ENCODE peak calls at places on chromosome 3, in nine cellular contexts. H is ovary, I is heart left ventricle, K is colonic mucosa, A is choroid plexus epithelial cell, O is cardiac fibroblast, C is dorsolateral prefrontal cortex, M is mucosa of descending colon, Y is AG04450. E is an unnamed sample.

GRCh38 chr3:100969557-100969916 is 23.7 kb downstream of the ABI3BP start:
- DNase-seq in H (no peak), I (no peak), K (no peak), A (no peak), O (no peak), C (no peak), M (no peak), Y (no peak), E (no peak)

GRCh38 chr3:169227911-169228310 is 435.6 kb downstream of the MECOM start:
- DNase-seq in H (no peak), I (no peak), K (no peak), A (no peak), O (peak), C (no peak), M (no peak), Y (no peak), E (no peak)

GRCh38 chr3:158702815-158703481 is 29.3 kb downstream of the RARRES1 start:
- DNase-seq in H (no peak), I (no peak), K (no peak), A (peak), O (peak), C (no peak), M (no peak), Y (no peak), E (no peak)

GRCh38 chr3:70120360-70120966 is 120.9 kb downstream of the SAMMSON start:
- DNase-seq in H (no peak), I (peak), K (peak), A (peak), O (peak), C (peak), M (no peak), Y (peak), E (no peak)

GRCh38 chr3:38590521-38590920 is 59.0 kb downstream of the SCN5A start:
- DNase-seq in H (no peak), I (peak), K (no peak), A (no peak), O (no peak), C (no peak), M (no peak), Y (no peak), E (no peak)

GRCh38 chr3:45273681-45274515 is 47.8 kb upstream of the TMEM158 start:
- DNase-seq in H (no peak), I (no peak), K (no peak), A (peak), O (peak), C (no peak), M (no peak), Y (no peak), E (no peak)

GRCh38 chr3:192246847-192247520 is 480.4 kb downstream of the FGF12 start:
- DNase-seq in H (no peak), I (no peak), K (no peak), A (no peak), O (no peak), C (no peak), M (no peak), Y (no peak), E (no peak)

GRCh38 chr3:13197795-13198194 is 124.6 kb upstream of the IQSEC1 start:
- DNase-seq in H (no peak), I (no peak), K (no peak), A (no peak), O (no peak), C (no peak), M (no peak), Y (no peak), E (no peak)

GRCh38 chr3:136937175-136937574 is 20.6 kb upstream of the IL20RB start:
- DNase-seq in H (no peak), I (no peak), K (no peak), A (no peak), O (no peak), C (no peak), M (no peak), Y (no peak), E (no peak)

GRCh38 chr3:67335813-67336212 is 318.6 kb downstream of the SUCLG2 start:
- DNase-seq in H (no peak), I (no peak), K (no peak), A (peak), O (no peak), C (no peak), M (no peak), Y (no peak), E (no peak)

GRCh38 chr3:126915015-126915414 is 67.9 kb upstream of the PLXNA1 start:
- DNase-seq in H (no peak), I (no peak), K (no peak), A (no peak), O (no peak), C (no peak), M (no peak), Y (no peak), E (no peak)

GRCh38 chr3:195259564-195260285 is 11.2 kb downstream of the XXYLT1 start:
- DNase-seq in H (peak), I (peak), K (peak), A (peak), O (peak), C (peak), M (peak), Y (peak), E (peak)

GRCh38 chr3:46386206-46386605 is 15.5 kb downstream of the CCR5 start:
- DNase-seq in H (no peak), I (no peak), K (no peak), A (peak), O (peak), C (no peak), M (no peak), Y (no peak), E (peak)

GRCh38 chr3:78589778-78590177 is 1178.0 kb downstream of the ROBO1 start:
- DNase-seq in H (no peak), I (no peak), K (no peak), A (no peak), O (no peak), C (no peak), M (no peak), Y (no peak), E (no peak)

GRCh38 chr3:118337649-118338048 is 697.0 kb downstream of the IGSF11 start:
- DNase-seq in H (no peak), I (no peak), K (no peak), A (no peak), O (no peak), C (no peak), M (no peak), Y (no peak), E (no peak)

GRCh38 chr3:8318002-8318649 is 183.5 kb upstream of the LMCD1 start:
- DNase-seq in H (no peak), I (no peak), K (no peak), A (peak), O (peak), C (no peak), M (no peak), Y (peak), E (no peak)

GRCh38 chr3:188760408-188760807 is 411.4 kb upstream of the TPRG1 start:
- DNase-seq in H (no peak), I (no peak), K (no peak), A (peak), O (peak), C (no peak), M (no peak), Y (no peak), E (no peak)

GRCh38 chr3:190621209-190621608 is 107.3 kb downstream of the IL1RAP start:
- DNase-seq in H (no peak), I (no peak), K (no peak), A (no peak), O (no peak), C (no peak), M (no peak), Y (no peak), E (no peak)

GRCh38 chr3:183584246-183584913 is 28.9 kb upstream of the KLHL6 start:
- DNase-seq in H (peak), I (peak), K (peak), A (peak), O (peak), C (peak), M (no peak), Y (peak), E (no peak)

GRCh38 chr3:196757876-196758739 is 18.5 kb downstream of the PAK2 start:
- DNase-seq in H (no peak), I (no peak), K (no peak), A (peak), O (peak), C (no peak), M (no peak), Y (peak), E (no peak)

GRCh38 chr3:15656342-15656741 is 54.8 kb downstream of the BTD start:
- DNase-seq in H (no peak), I (no peak), K (no peak), A (no peak), O (no peak), C (no peak), M (no peak), Y (no peak), E (no peak)

GRCh38 chr3:168216851-168217250 is 121.1 kb upstream of the GOLIM4 start:
- DNase-seq in H (no peak), I (no peak), K (no peak), A (no peak), O (no peak), C (no peak), M (no peak), Y (no peak), E (no peak)

GRCh38 chr3:75242012-75242411 is 422.1 kb upstream of the FRG2C start:
- DNase-seq in H (no peak), I (no peak), K (no peak), A (no peak), O (no peak), C (no peak), M (no peak), Y (no peak), E (no peak)

GRCh38 chr3:150348500-150348899 is 59.6 kb upstream of the TSC22D2 start:
- DNase-seq in H (no peak), I (no peak), K (no peak), A (peak), O (peak), C (no peak), M (no peak), Y (no peak), E (no peak)

GRCh38 chr3:14127516-14128161 is 2.8 kb downstream of the TMEM43 start:
- DNase-seq in H (no peak), I (no peak), K (no peak), A (no peak), O (no peak), C (no peak), M (no peak), Y (no peak), E (no peak)

GRCh38 chr3:111541911-111542483 is at the start of gene CD96:
- DNase-seq in H (no peak), I (no peak), K (peak), A (peak), O (peak), C (no peak), M (no peak), Y (no peak), E (no peak)

GRCh38 chr3:169863458-169863899 is 6.3 kb downstream of the LRRC31 start:
- DNase-seq in H (peak), I (peak), K (peak), A (peak), O (peak), C (peak), M (no peak), Y (peak), E (no peak)

GRCh38 chr3:105542604-105543003 is 175.9 kb downstream of the ALCAM start:
- DNase-seq in H (no peak), I (no peak), K (no peak), A (no peak), O (no peak), C (no peak), M (no peak), Y (no peak), E (no peak)

GRCh38 chr3:54790046-54790445 is 137.8 kb downstream of the LRTM1 start:
- DNase-seq in H (no peak), I (no peak), K (no peak), A (no peak), O (no peak), C (no peak), M (no peak), Y (no peak), E (no peak)

GRCh38 chr3:18885612-18886011 is 262.7 kb upstream of the KCNH8 start:
- DNase-seq in H (no peak), I (no peak), K (no peak), A (no peak), O (no peak), C (no peak), M (peak), Y (no peak), E (peak)

GRCh38 chr3:169668081-169668956 is 4.8 kb upstream of the MECOM start:
- DNase-seq in H (no peak), I (peak), K (peak), A (peak), O (peak), C (no peak), M (peak), Y (no peak), E (no peak)

GRCh38 chr3:133943639-133944131 is 48.0 kb upstream of the RAB6B start:
- DNase-seq in H (no peak), I (no peak), K (peak), A (peak), O (peak), C (no peak), M (no peak), Y (peak), E (no peak)

DNA sequence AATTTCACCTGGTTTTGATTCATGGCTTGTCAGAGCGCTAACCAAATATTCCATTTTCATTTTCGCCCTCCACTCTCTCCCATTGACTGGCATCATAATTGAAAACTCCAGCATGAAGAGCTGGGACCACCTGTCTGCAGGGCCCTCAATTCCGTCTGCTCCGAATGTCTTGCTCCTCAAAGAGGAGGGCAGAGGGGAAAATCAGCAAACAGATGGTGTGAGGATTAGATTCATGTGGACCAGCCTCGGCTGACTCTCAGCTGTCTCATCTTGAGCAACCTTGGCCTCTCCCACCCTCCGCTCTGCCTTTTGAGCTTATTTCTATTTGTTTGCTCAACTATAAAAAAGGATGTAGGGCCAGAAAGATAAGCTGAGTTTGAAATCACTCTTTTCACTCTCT is 512.2 kb upstream of the PPP2R3A start:
- DNase-seq in H (no peak), I (no peak), K (no peak), A (no peak), O (no peak), C (no peak), M (no peak), Y (no peak), E (no peak)
- H3K4me3 ChIP-seq in H (no peak), I (no peak), K (no peak), A (no peak), O (no peak), C (no peak), M (no peak), Y (no peak), E (no peak)

DNA sequence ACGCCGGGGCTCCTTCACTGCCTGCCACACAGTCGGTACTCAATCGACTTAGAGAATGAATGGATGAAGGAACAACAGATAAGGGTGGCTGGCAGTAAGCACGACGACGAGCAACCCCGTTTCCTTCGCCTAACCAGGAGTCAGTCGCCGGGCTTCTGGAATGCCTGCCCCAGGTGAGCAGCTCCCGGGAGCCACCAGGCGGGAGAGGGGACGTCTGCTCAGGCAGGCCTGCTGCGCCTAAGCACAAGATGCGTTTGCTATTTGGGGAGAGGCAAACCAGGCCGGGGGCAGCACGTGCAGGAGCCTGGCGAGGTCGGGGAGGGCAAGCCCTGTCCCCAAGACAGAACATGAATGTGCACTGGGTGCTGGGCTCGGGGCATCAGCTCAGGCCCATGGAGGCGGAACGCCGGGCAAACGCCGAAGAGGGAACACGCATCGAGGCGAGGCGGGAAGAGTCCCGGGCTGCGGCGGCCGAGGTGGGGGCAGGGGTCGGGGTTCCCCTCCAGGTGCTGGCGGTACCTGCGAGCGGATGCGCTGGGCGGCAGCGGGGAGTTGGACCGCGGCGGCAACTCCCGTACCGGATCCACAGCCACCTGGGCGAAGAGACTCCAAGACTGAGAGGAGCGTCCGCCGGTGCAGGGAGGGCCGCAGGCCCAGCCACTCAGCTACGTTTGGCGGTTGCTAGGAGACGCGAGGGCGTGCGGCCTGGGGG is at the start of gene CFAP92:
- DNase-seq in H (peak), I (peak), K (peak), A (peak), O (peak), C (peak), M (peak), Y (no peak), E (peak)
- TF ChIP-seq CTCF in H (no peak), I (no peak), K (no peak), A (no peak), O (no peak), C (no peak), M (no peak), Y (no peak), E (peak)

DNA sequence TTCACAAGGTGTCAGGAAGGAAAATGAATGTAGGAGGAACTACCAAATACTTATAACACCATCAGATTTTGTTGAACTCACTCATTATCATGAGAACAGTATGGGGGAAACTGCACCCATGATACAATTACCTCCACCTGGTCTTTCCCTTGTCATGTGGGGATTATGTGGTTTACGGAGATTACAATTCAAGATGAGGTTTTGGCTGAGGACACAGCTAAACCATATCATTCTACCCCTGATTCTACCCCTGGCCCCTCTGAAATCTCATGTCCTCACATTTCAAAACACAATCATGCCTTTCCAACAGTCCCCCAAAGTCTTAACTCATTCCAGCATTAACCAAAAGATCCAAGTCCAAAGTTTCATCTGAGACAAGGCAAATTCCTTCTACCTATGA is 17.1 kb upstream of the PLSCR1 start:
- DNase-seq in H (no peak), I (no peak), K (no peak), A (no peak), O (no peak), C (no peak), M (no peak), Y (no peak), E (no peak)
- H3K4me3 ChIP-seq in H (no peak), I (no peak), K (no peak), A (no peak), O (no peak), C (no peak), M (no peak), Y (no peak), E (no peak)

GRCh38 chr3:6216135-6216792 is 644.7 kb upstream of the GRM7 start:
- DNase-seq in H (no peak), I (no peak), K (no peak), A (no peak), O (no peak), C (no peak), M (no peak), Y (no peak), E (no peak)
- TF ChIP-seq CTCF in H (no peak), I (no peak), K (no peak), A (no peak), O (no peak), C (no peak), M (no peak), Y (no peak), E (no peak)

GRCh38 chr3:187700249-187700648 is 2.1 kb downstream of the RTP2 start:
- DNase-seq in H (no peak), I (no peak), K (no peak), A (no peak), O (no peak), C (no peak), M (no peak), Y (no peak), E (no peak)

GRCh38 chr3:187695434-187695833 is 6.9 kb downstream of the RTP2 start:
- DNase-seq in H (no peak), I (peak), K (no peak), A (no peak), O (no peak), C (no peak), M (no peak), Y (no peak), E (no peak)

GRCh38 chr3:187702507-187703033 is at the start of gene RTP2:
- DNase-seq in H (no peak), I (no peak), K (no peak), A (no peak), O (no peak), C (no peak), M (no peak), Y (no peak), E (no peak)

GRCh38 chr3:187696036-187696435 is 6.3 kb downstream of the RTP2 start:
- DNase-seq in H (no peak), I (no peak), K (no peak), A (no peak), O (no peak), C (no peak), M (no peak), Y (no peak), E (no peak)

GRCh38 chr3:187698499-187699399 is 3.6 kb downstream of the RTP2 start:
- DNase-seq in H (no peak), I (no peak), K (no peak), A (no peak), O (no peak), C (no peak), M (no peak), Y (no peak), E (no peak)
- H3K4me3 ChIP-seq in H (no peak), I (no peak), K (no peak), A (no peak), O (no peak), C (no peak), M (no peak), Y (no peak), E (no peak)

GRCh38 chr3:36596411-36596810 is 167.9 kb downstream of the DCLK3 start:
- DNase-seq in H (no peak), I (no peak), K (no peak), A (peak), O (no peak), C (no peak), M (no peak), Y (no peak), E (no peak)

GRCh38 chr3:36595531-36595930 is 168.8 kb downstream of the DCLK3 start:
- DNase-seq in H (no peak), I (no peak), K (no peak), A (no peak), O (no peak), C (no peak), M (no peak), Y (no peak), E (no peak)

GRCh38 chr3:36597422-36597821 is 166.9 kb downstream of the DCLK3 start:
- DNase-seq in H (no peak), I (no peak), K (no peak), A (peak), O (peak), C (no peak), M (no peak), Y (no peak), E (no peak)

DNA sequence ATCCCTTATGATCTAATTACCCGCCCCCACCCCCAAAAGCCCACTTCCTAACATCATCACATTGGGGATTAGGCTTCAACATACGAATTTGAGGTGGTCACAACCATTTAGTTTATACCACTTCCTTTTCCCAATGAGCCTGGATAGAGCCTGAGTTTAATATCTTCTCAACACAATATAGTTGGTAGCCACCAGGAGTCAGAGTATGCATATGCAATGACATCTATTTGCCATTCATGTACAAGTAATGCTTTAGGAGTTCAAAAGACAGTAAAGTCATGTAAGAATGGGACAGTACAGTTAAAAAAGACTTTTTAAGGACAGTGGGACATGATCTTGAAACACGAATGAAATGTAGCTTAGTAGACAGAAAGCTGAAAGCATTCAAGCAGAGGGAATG is 172.4 kb downstream of the DCLK3 start:
- DNase-seq in H (no peak), I (no peak), K (no peak), A (peak), O (peak), C (no peak), M (no peak), Y (no peak), E (no peak)
- TF ChIP-seq CTCF in H (no peak), I (no peak), K (no peak), A (peak), O (peak), C (no peak), M (no peak), Y (peak), E (peak)

E was measured in RWPE2.